ENCODE peak calls at places on chromosomes 3 and 15, in ten cellular contexts. M is effector CD4-positive, alpha-beta T cell; U is iris pigment epithelial cell; L is hypothalamus; T is ELF-1; P is M059J; Y is GM03348; I is small intestine; O is GM04504; K is activated T-cell treated with anti-CD3 and anti-CD28 coated beads for 24 hours. V is an unnamed sample.

GRCh38 chr3:11548721-11549131 is 95.0 kb downstream of the VGLL4 start:
- DNase-seq in M (no peak), U (peak), L (no peak), T (no peak), P (peak), Y (no peak), I (peak), O (peak), K (no peak), V (no peak)

GRCh38 chr15:82854554-82854953 is 45.1 kb downstream of the WHAMM start:
- DNase-seq in M (no peak), U (no peak), L (no peak), T (no peak), P (no peak), Y (no peak), I (no peak), O (no peak), K (no peak), V (no peak)

GRCh38 chr3:136842294-136842693 is 19.7 kb upstream of the NCK1 start:
- DNase-seq in M (no peak), U (no peak), L (no peak), T (no peak), P (no peak), Y (no peak), I (no peak), O (no peak), K (no peak), V (no peak)

GRCh38 chr3:54374214-54374855 is 252.0 kb downstream of the CACNA2D3 start:
- DNase-seq in M (no peak), U (no peak), L (no peak), T (peak), P (no peak), Y (no peak), I (peak), O (no peak), K (no peak), V (no peak)

GRCh38 chr3:155745795-155746550 is 1.1 kb upstream of the PLCH1 start:
- DNase-seq in M (no peak), U (peak), L (peak), T (peak), P (peak), Y (no peak), I (peak), O (no peak), K (no peak), V (no peak)

GRCh38 chr3:162770556-162770955 is 1273.9 kb downstream of the OTOL1 start:
- DNase-seq in M (no peak), U (no peak), L (no peak), T (no peak), P (no peak), Y (no peak), I (no peak), O (no peak), K (no peak), V (no peak)

GRCh38 chr3:17836919-17837318 is 94.5 kb upstream of the TBC1D5 start:
- DNase-seq in M (no peak), U (no peak), L (no peak), T (no peak), P (no peak), Y (no peak), I (no peak), O (no peak), K (no peak), V (no peak)

GRCh38 chr3:60289356-60289935 is 961.8 kb downstream of the FHIT start:
- DNase-seq in M (no peak), U (no peak), L (no peak), T (no peak), P (no peak), Y (peak), I (no peak), O (peak), K (no peak), V (no peak)

GRCh38 chr15:37891754-37892368 is 42.6 kb upstream of the TMCO5A start:
- DNase-seq in M (no peak), U (peak), L (no peak), T (peak), P (peak), Y (peak), I (peak), O (peak), K (no peak), V (no peak)

GRCh38 chr3:177811111-177811510 is 613.8 kb upstream of the TBL1XR1 start:
- DNase-seq in M (no peak), U (no peak), L (no peak), T (no peak), P (no peak), Y (no peak), I (no peak), O (no peak), K (no peak), V (no peak)

GRCh38 chr3:196378442-196378841 is 40.3 kb upstream of the TM4SF19 start:
- DNase-seq in M (no peak), U (no peak), L (no peak), T (no peak), P (no peak), Y (no peak), I (no peak), O (no peak), K (no peak), V (no peak)

GRCh38 chr3:70561796-70562195 is 249.4 kb upstream of the MDFIC2 start:
- DNase-seq in M (no peak), U (peak), L (no peak), T (no peak), P (no peak), Y (no peak), I (no peak), O (no peak), K (no peak), V (no peak)

GRCh38 chr15:65731926-65732325 is 60.2 kb downstream of the DENND4A start:
- DNase-seq in M (no peak), U (peak), L (no peak), T (no peak), P (no peak), Y (no peak), I (no peak), O (no peak), K (no peak), V (no peak)

GRCh38 chr3:38165722-38166387 is 518 bp downstream of the OXSR1 start:
- DNase-seq in M (no peak), U (peak), L (peak), T (peak), P (peak), Y (peak), I (peak), O (no peak), K (no peak), V (no peak)

GRCh38 chr3:136547293-136547692 is 204.9 kb downstream of the STAG1 start:
- DNase-seq in M (no peak), U (peak), L (no peak), T (no peak), P (peak), Y (peak), I (no peak), O (no peak), K (no peak), V (no peak)

GRCh38 chr3:22713936-22714335 is 489.2 kb upstream of the UBE2E2 start:
- DNase-seq in M (no peak), U (peak), L (no peak), T (no peak), P (peak), Y (peak), I (no peak), O (peak), K (no peak), V (no peak)

GRCh38 chr3:187931770-187932278 is 186.6 kb upstream of the BCL6 start:
- DNase-seq in M (no peak), U (no peak), L (no peak), T (no peak), P (no peak), Y (no peak), I (no peak), O (no peak), K (no peak), V (no peak)

GRCh38 chr15:66822576-66822975 is 120.5 kb downstream of the SMAD6 start:
- DNase-seq in M (no peak), U (no peak), L (no peak), T (no peak), P (no peak), Y (no peak), I (no peak), O (no peak), K (no peak), V (no peak)